ENCODE peak calls at places on chromosome 20, in ten cellular contexts. B is bronchial epithelial cell, Q is heart left ventricle, I is psoas muscle, M is A549, S is cardiac fibroblast, T is hepatocyte, U is GM12878, L is brain microvascular endothelial cell, O is GM23338. J is an unnamed sample.

GRCh38 chr20:10769700-10770099 is 95.9 kb upstream of the JAG1 start:
- DNase-seq in B (peak; percentile 78), Q (no peak), I (no peak), M (no peak), S (peak; percentile 26), T (no peak), U (no peak), L (peak; percentile 56), O (peak; percentile 31), J (no peak)

GRCh38 chr20:46349742-46350056 is 41.4 kb upstream of the CDH22 start:
- DNase-seq in B (no peak), Q (no peak), I (no peak), M (no peak), S (no peak), T (peak; percentile 31), U (no peak), L (no peak), O (no peak), J (no peak)

GRCh38 chr20:3646651-3647050 is 16.5 kb downstream of the GFRA4 start:
- DNase-seq in B (no peak), Q (no peak), I (no peak), M (no peak), S (no peak), T (no peak), U (no peak), L (peak; percentile 51), O (no peak), J (no peak)

GRCh38 chr20:21238818-21239530 is 64.2 kb upstream of the XRN2 start:
- DNase-seq in B (no peak), Q (no peak), I (no peak), M (no peak), S (no peak), T (no peak), U (no peak), L (no peak), O (no peak), J (no peak)

GRCh38 chr20:50426865-50427739 is 83.1 kb upstream of the PTPN1 start:
- DNase-seq in B (no peak), Q (no peak), I (peak; percentile 39), M (no peak), S (no peak), T (no peak), U (no peak), L (no peak), O (no peak), J (no peak)

GRCh38 chr20:52087471-52087870 is 104.1 kb downstream of the ZFP64 start:
- DNase-seq in B (no peak), Q (no peak), I (no peak), M (no peak), S (no peak), T (no peak), U (no peak), L (no peak), O (no peak), J (peak; percentile 8)

GRCh38 chr20:37323985-37324384 is 22.0 kb upstream of the SRC start:
- DNase-seq in B (peak; percentile 67), Q (no peak), I (no peak), M (no peak), S (peak; percentile 74), T (no peak), U (no peak), L (peak; percentile 48), O (no peak), J (peak; percentile 93)

GRCh38 chr20:54557836-54558590 is 82.6 kb downstream of the DOK5 start:
- DNase-seq in B (no peak), Q (no peak), I (no peak), M (no peak), S (peak; percentile 55), T (no peak), U (no peak), L (no peak), O (no peak), J (no peak)

GRCh38 chr20:58197185-58197469 is 31.3 kb downstream of the ANKRD60 start:
- DNase-seq in B (no peak), Q (no peak), I (no peak), M (no peak), S (no peak), T (no peak), U (no peak), L (no peak), O (no peak), J (no peak)

GRCh38 chr20:58198384-58198783 is 30.1 kb downstream of the ANKRD60 start:
- DNase-seq in B (no peak), Q (no peak), I (no peak), M (no peak), S (no peak), T (no peak), U (no peak), L (no peak), O (no peak), J (no peak)

GRCh38 chr20:58199058-58199457 is 29.4 kb downstream of the ANKRD60 start:
- DNase-seq in B (no peak), Q (peak; percentile 49), I (no peak), M (no peak), S (no peak), T (no peak), U (no peak), L (no peak), O (no peak), J (no peak)

GRCh38 chr20:58201616-58202015 is 26.8 kb downstream of the ANKRD60 start:
- DNase-seq in B (no peak), Q (no peak), I (no peak), M (no peak), S (no peak), T (no peak), U (no peak), L (no peak), O (no peak), J (no peak)

DNA sequence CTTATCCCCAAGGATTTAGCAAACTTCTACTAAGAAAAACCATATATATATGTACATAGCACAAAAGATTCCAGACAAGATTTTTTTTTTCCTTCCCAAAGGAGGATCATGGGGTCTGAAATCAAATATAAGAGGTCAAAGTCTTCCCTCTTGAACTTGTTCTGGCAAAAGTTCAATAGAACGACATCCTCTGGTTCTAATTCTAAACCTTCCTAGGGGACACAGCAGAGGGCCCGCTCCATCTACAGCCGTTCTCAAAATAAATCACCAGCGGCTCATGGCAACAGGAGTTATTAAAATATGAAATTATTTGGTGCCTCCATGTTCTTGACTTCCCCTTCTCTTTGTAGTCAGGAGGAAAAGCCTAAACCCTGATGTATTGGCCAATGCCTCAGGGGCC is 29.0 kb downstream of the ANKRD60 start:
- DNase-seq in B (no peak), Q (no peak), I (no peak), M (no peak), S (no peak), T (no peak), U (no peak), L (no peak), O (no peak), J (no peak)
- TF ChIP-seq CTCF in B (no peak), Q (no peak), I (no peak), M (no peak), S (no peak), T (no peak), U (no peak), L (no peak), O (no peak), J (no peak)

DNA sequence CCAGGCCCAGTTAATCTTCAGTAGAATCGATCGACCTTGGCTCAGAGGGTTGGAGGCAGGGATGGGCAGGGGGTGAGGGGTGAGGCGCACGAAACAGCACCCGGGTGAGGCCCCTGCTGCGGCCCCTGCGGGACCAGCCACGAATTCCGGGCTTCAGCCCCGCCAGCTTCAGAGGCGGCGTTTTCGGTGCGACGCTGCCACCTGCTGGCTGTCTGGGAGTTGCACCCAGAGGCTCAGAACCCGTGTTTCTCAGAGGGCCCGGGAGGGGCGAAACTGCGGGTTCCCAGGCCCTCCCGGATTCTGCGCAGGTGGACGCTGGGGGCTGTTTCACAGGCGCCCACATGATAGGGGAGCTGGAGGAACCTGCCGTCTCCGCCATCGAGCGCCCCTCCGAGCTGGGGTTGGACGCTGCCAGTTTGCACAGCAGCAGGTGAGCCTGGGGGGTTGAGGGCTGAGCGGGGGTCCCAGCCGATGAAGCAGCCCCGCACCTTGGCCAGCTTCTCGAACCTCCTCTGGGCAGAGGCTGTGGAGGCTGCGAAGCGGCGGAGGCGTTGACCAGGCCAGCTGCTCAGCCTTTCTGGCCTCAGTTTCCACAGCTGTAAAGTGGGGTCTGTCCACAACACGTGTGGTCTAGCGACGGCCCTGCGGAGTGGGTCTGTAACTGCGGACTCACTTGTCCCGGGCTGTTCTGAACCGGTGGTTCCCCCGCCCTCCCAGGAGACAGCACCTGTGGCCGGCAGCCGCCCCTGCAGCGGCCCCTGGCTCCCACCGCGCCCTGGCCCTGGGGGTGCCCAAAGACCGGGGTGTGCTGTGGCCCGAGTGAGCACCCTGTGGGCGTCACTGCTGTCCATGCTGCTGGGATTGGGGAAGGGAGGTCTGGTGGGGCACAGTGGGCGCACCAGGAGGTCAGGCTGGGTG is 2.5 kb upstream of the BHLHE23 start:
- DNase-seq in B (peak; percentile 22), Q (peak; percentile 76), I (peak; percentile 87), M (peak; percentile 67), S (peak; percentile 68), T (peak; percentile 84), U (peak; percentile 60), L (peak; percentile 33), O (peak; percentile 91), J (peak; percentile 42)
- H3K4me3 ChIP-seq in B (no peak overlapping the region), Q (no peak overlapping the region), I (peak overlapping the region; percentile 32), M (no peak overlapping the region), S (no peak overlapping the region), T (no peak overlapping the region), U (peak overlapping the region; percentile 78), L (no peak overlapping the region), O (peak overlapping the region; percentile 63), J (no peak overlapping the region)

GRCh38 chr20:19745584-19745983 is 12.5 kb upstream of the RIN2 start:
- DNase-seq in B (no peak), Q (no peak), I (no peak), M (no peak), S (no peak), T (no peak), U (no peak), L (no peak), O (no peak), J (no peak)

GRCh38 chr20:19741914-19742313 is 16.1 kb upstream of the RIN2 start:
- DNase-seq in B (no peak), Q (no peak), I (no peak), M (no peak), S (no peak), T (no peak), U (no peak), L (no peak), O (no peak), J (peak; percentile 29)

GRCh38 chr20:19745106-19745505 is 13.0 kb upstream of the RIN2 start:
- DNase-seq in B (no peak), Q (no peak), I (no peak), M (no peak), S (no peak), T (no peak), U (no peak), L (no peak), O (no peak), J (no peak)

GRCh38 chr20:19743650-19744015 is 14.4 kb upstream of the RIN2 start:
- DNase-seq in B (no peak), Q (no peak), I (no peak), M (no peak), S (no peak), T (no peak), U (no peak), L (no peak), O (no peak), J (no peak)

DNA sequence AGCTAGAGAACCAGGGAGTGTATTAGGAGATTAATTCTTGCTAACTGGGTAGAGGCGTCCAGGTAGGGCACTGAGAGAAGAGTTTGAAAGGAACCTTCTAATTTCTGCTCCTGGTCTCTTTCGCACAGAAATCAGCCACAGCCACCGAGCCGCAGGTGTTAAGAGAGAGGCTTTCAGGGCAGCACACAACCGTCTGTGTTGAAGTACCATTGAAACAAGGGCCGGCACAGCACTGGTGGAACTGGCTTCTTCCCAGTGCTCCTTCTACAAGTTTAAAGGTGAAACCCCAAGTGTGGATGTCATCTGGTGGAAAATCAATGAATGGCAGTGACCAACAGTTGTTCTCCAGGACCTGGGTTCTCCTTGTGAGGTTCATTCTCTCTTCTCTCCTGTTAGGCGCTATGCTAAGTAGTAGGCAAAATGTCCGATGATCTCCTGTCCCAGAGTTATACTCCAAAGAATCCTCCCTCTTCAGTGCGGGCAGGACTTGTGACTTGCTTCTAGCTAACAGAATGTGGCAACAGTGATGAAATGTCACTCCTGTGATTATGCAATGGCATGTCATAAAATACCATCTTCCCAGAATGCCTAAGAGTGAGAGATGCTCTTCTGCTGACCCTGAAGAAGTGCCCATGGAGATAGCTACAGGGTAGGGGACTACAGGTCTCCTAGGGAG is 14.9 kb upstream of the RIN2 start:
- DNase-seq in B (no peak), Q (no peak), I (no peak), M (no peak), S (no peak), T (peak; percentile 28), U (no peak), L (no peak), O (no peak), J (peak; percentile 12)
- TF ChIP-seq CTCF in B (no peak), Q (no peak), I (no peak), M (no peak), S (no peak), T (no peak), U (no peak), L (no peak), O (no peak), J (no peak)

GRCh38 chr20:62339647-62340062 is 27.5 kb downstream of the LAMA5 start:
- DNase-seq in B (peak; percentile 38), Q (peak; percentile 7), I (no peak), M (no peak), S (no peak), T (no peak), U (peak; percentile 89), L (no peak), O (no peak), J (no peak)
- H3K4me3 ChIP-seq in B (no peak overlapping the region), Q (no peak overlapping the region), I (no peak overlapping the region), M (no peak overlapping the region), S (no peak overlapping the region), T (no peak overlapping the region), U (peak overlapping the region; percentile 68), L (no peak overlapping the region), O (no peak overlapping the region), J (no peak overlapping the region)